ENCODE peak calls at places on chromosome 10, in ten cellular contexts. L is coronary artery; X is activated naive CD4-positive, alpha-beta T cell treated with anti-CD3 and anti-CD28 coated beads, Interleukin-2, amount 50 U/mL, for 16 hours; D is RKO; K is HEK293T; U is T follicular helper cell; T is epithelial cell of esophagus; H is kidney epithelial cell; Y is cardiac fibroblast; J is mesendoderm. P is an unnamed sample.

GRCh38 chr10:116082211-116082610 is 190.8 kb downstream of the GFRA1 start:
- DNase-seq in L (no peak), K (no peak), J (no peak), D (no peak), Y (no peak), X (no peak), H (peak; percentile 25), U (no peak), T (no peak), P (no peak)

GRCh38 chr10:118216526-118217035 is 125.5 kb downstream of the FAM204A start:
- DNase-seq in H (no peak), J (no peak), D (no peak), Y (no peak), X (no peak), L (no peak), T (no peak), K (no peak), U (no peak), P (no peak)

GRCh38 chr10:6151087-6151977 is 51.4 kb upstream of the PFKFB3 start:
- DNase-seq in L (no peak), X (peak; percentile 42), H (no peak), J (peak; percentile 93), K (peak; percentile 54), Y (peak; percentile 78), T (peak; percentile 70), D (peak; percentile 60), U (no peak), P (no peak)

GRCh38 chr10:13272164-13272571 is 27.7 kb downstream of the PHYH start:
- DNase-seq in T (no peak), D (no peak), U (no peak), K (no peak), X (no peak), J (no peak), Y (peak; percentile 22), H (no peak), L (no peak), P (no peak)

GRCh38 chr10:100186253-100186780 is 488 bp upstream of the ERLIN1 start:
- DNase-seq in T (peak; percentile 49), X (no peak), U (no peak), H (no peak), D (peak; percentile 72), K (peak; percentile 54), J (no peak), L (no peak), Y (peak; percentile 75), P (no peak)

GRCh38 chr10:43409385-43410109 is 561 bp upstream of the HNRNPF start:
- DNase-seq in D (no peak), T (no peak), X (peak; percentile 77), J (no peak), U (peak; percentile 63), Y (peak; percentile 45), H (no peak), L (no peak), K (no peak), P (peak; percentile 67)

GRCh38 chr10:16440396-16441105 is 3.7 kb downstream of the PTER start:
- DNase-seq in H (peak; percentile 45), L (no peak), U (no peak), X (no peak), Y (peak; percentile 22), K (no peak), T (peak; percentile 53), J (peak; percentile 69), D (peak; percentile 40), P (no peak)

GRCh38 chr10:31694929-31695837 is 233.4 kb downstream of the ARHGAP12 start:
- DNase-seq in T (no peak), L (no peak), D (no peak), U (no peak), H (no peak), Y (peak; percentile 19), J (no peak), K (no peak), X (no peak), P (no peak)

GRCh38 chr10:43035785-43036184 is 41.1 kb upstream of the RET start:
- DNase-seq in H (no peak), J (no peak), Y (no peak), D (no peak), T (no peak), U (no peak), K (no peak), L (no peak), X (no peak), P (no peak)

GRCh38 chr10:117007080-117007479 is 2.1 kb upstream of the SHTN1 start:
- DNase-seq in J (no peak), H (peak; percentile 44), Y (peak; percentile 79), D (peak; percentile 89), T (peak; percentile 80), L (no peak), K (no peak), U (no peak), X (no peak), P (no peak)

GRCh38 chr10:126421745-126422144 is 33.5 kb upstream of the ADAM12 start:
- DNase-seq in J (no peak), K (no peak), Y (peak; percentile 99), L (no peak), D (peak; percentile 28), X (no peak), U (no peak), H (peak; percentile 63), T (peak; percentile 68), P (no peak)

GRCh38 chr10:132041340-132041739 is 24.4 kb upstream of the JAKMIP3 start:
- DNase-seq in Y (no peak), H (no peak), X (no peak), D (no peak), L (no peak), U (no peak), T (no peak), K (no peak), J (no peak), P (no peak)

GRCh38 chr10:12605580-12606405 is 256.4 kb downstream of the CAMK1D start:
- DNase-seq in U (peak; percentile 20), X (peak; percentile 52), J (no peak), D (no peak), K (no peak), H (peak; percentile 12), Y (peak; percentile 25), T (peak; percentile 79), L (peak; percentile 83), P (peak; percentile 39)

GRCh38 chr10:126939706-126940105 is 34.5 kb downstream of the DOCK1 start:
- DNase-seq in Y (no peak), H (no peak), D (no peak), X (no peak), L (no peak), U (no peak), J (peak; percentile 34), T (no peak), K (no peak), P (no peak)

GRCh38 chr10:44985175-44985681 is 6.6 kb upstream of the DEPP1 start:
- DNase-seq in T (no peak), U (no peak), J (no peak), L (peak; percentile 63), H (no peak), K (no peak), D (no peak), X (no peak), Y (no peak), P (no peak)

GRCh38 chr10:22554481-22555182 is 159.7 kb downstream of the PIP4K2A start:
- DNase-seq in X (no peak), D (no peak), U (no peak), H (peak; percentile 4), L (peak; percentile 80), J (no peak), Y (peak; percentile 70), T (peak; percentile 8), K (peak; percentile 63), P (no peak)

GRCh38 chr10:113590581-113590980 is 37.7 kb downstream of the HABP2 start:
- DNase-seq in K (no peak), U (no peak), D (no peak), J (no peak), Y (no peak), H (no peak), T (no peak), L (no peak), X (no peak), P (no peak)

GRCh38 chr10:61024801-61025201 is 80.8 kb upstream of the RHOBTB1 start:
- DNase-seq in Y (peak; percentile 18), J (peak; percentile 57), K (peak; percentile 58), L (no peak), H (no peak), U (no peak), T (peak; percentile 4), X (no peak), D (peak; percentile 30), P (no peak)

GRCh38 chr10:101818958-101819633 is 852 bp upstream of the OGA start:
- DNase-seq in J (no peak), X (no peak), Y (no peak), K (peak; percentile 58), L (no peak), U (no peak), H (no peak), D (peak; percentile 27), T (peak; percentile 58), P (peak; percentile 41)

GRCh38 chr10:119360181-119360921 is 153.0 kb downstream of the GRK5 start:
- DNase-seq in K (peak; percentile 38), X (no peak), J (no peak), L (peak; percentile 71), H (no peak), U (no peak), Y (peak; percentile 34), D (no peak), T (no peak), P (peak; percentile 4)

GRCh38 chr10:11551915-11552602 is 59.4 kb downstream of the USP6NL start:
- DNase-seq in Y (peak; percentile 93), K (no peak), X (no peak), D (peak; percentile 94), L (no peak), J (peak; percentile 56), H (peak; percentile 87), T (peak; percentile 95), U (no peak), P (no peak)

GRCh38 chr10:51706225-51706624 is 6.8 kb upstream of the CSTF2T start:
- DNase-seq in X (no peak), D (no peak), Y (peak; percentile 76), J (no peak), H (no peak), U (no peak), T (no peak), K (no peak), L (peak; percentile 90), P (no peak)

P was measured in T-cell.